ENCODE peak calls at places on chromosomes 1 and 21, in nine cellular contexts. D, T, E, J, C, Q, V, H and M are unnamed samples.

GRCh38 chr1:166716620-166717019 is 122.7 kb upstream of the POGK start:
- DNase-seq in J (no peak), V (no peak), C (no peak), T (no peak), D (no peak), H (no peak), E (no peak), Q (no peak), M (no peak)

GRCh38 chr1:74205236-74205635 is 7.2 kb downstream of the FPGT start:
- DNase-seq in J (peak), T (no peak), V (no peak), E (no peak), Q (no peak), D (no peak), C (no peak), H (no peak), M (no peak)

GRCh38 chr21:32949701-32950100 is 76.0 kb upstream of the OLIG2 start:
- DNase-seq in E (no peak), V (no peak), D (no peak), H (no peak), J (no peak), T (no peak), C (no peak), Q (no peak), M (no peak)

GRCh38 chr1:37595440-37596181 is at the start of gene GNL2:
- DNase-seq in Q (peak), H (peak), D (peak), C (peak), V (peak), E (peak), T (peak), J (peak), M (peak)

GRCh38 chr1:53544731-53545515 is 85.7 kb downstream of the DMRTB1 start:
- DNase-seq in Q (peak), J (no peak), H (no peak), T (no peak), C (peak), V (peak), E (no peak), D (no peak), M (no peak)

GRCh38 chr1:23196627-23197328 is 20.5 kb downstream of the HTR1D start:
- DNase-seq in Q (no peak), C (no peak), V (no peak), T (no peak), E (peak), H (peak), J (peak), D (peak), M (peak)

GRCh38 chr1:111878649-111879048 is 110.8 kb downstream of the KCND3 start:
- DNase-seq in E (no peak), J (no peak), H (no peak), D (no peak), V (no peak), Q (no peak), T (no peak), C (no peak), M (peak)

GRCh38 chr1:57468661-57469523 is 45.0 kb upstream of the DAB1 start:
- DNase-seq in E (no peak), D (no peak), C (no peak), T (no peak), V (no peak), H (no peak), Q (no peak), J (peak), M (no peak)

GRCh38 chr21:35203093-35204021 is 154.3 kb upstream of the RUNX1 start:
- DNase-seq in E (no peak), H (no peak), Q (no peak), C (no peak), T (no peak), V (peak), J (no peak), D (no peak), M (no peak)

GRCh38 chr1:67058761-67059160 is 4.8 kb upstream of the SLC35D1 start:
- DNase-seq in V (no peak), E (no peak), D (no peak), T (no peak), C (no peak), Q (no peak), J (no peak), H (no peak), M (no peak)

GRCh38 chr1:165610866-165611265 is 20.2 kb upstream of the MGST3 start:
- DNase-seq in T (no peak), H (no peak), Q (no peak), D (no peak), C (no peak), J (no peak), V (no peak), E (no peak), M (no peak)

DNA sequence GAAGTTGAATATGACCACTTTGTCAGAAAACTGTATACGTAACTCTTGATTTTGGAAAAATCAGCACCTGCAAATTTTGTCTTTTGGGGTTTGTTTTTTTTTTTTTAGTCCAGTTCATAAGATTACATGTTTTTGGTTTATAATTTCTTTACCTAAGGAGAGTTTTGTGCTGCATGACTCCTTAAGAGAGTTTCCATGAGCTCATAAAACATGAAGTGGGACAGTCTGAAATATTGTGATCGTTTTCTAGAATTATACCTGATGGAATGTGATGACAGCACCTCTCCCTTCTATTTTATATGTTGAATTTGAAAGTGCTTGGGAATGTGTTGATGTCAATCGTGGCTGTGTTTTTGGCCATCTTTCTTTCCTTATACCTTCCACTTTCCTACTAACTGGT is 158.5 kb downstream of the NFIA start:
- DNase-seq in H (no peak), V (no peak), E (no peak), Q (no peak), D (no peak), J (no peak), T (no peak), C (no peak), M (no peak)
- H3K4me3 ChIP-seq in H (no peak), V (peak), E (peak), Q (no peak), D (no peak), J (no peak), T (no peak), C (no peak), M (no peak)

GRCh38 chr1:25699501-25700089 is 83.0 kb downstream of the MAN1C1 start:
- DNase-seq in E (no peak), Q (no peak), C (no peak), T (no peak), H (no peak), J (no peak), V (peak), D (no peak), M (no peak)
- H3K4me3 ChIP-seq in E (no peak), Q (no peak), C (no peak), T (no peak), H (no peak), J (no peak), V (no peak), D (no peak), M (no peak)

DNA sequence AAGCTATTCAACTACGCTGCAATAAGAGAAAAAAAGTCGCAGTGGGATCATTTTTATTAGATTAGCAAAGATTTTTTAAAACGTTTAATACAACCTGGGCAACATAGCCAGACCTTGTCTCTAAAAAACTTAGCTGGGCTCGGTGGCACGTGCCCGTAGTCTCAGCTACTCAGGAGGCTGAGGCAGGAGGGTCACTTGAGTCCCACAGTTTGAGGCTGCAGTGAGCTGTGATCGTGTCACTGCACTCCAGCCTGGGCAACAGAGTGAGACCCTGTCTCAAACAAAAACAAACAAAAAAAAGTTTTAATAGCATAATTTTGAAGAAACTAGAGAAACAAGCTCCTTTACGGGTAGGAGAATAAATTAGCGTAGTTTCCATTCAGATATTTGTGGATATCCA is 1.0 kb upstream of the PRDM15 start:
- DNase-seq in E (no peak), H (no peak), Q (no peak), D (no peak), V (no peak), C (no peak), T (no peak), J (no peak), M (no peak)
- H3K4me3 ChIP-seq in E (peak), H (no peak), Q (no peak), D (no peak), V (peak), C (peak), T (no peak), J (no peak), M (peak)

DNA sequence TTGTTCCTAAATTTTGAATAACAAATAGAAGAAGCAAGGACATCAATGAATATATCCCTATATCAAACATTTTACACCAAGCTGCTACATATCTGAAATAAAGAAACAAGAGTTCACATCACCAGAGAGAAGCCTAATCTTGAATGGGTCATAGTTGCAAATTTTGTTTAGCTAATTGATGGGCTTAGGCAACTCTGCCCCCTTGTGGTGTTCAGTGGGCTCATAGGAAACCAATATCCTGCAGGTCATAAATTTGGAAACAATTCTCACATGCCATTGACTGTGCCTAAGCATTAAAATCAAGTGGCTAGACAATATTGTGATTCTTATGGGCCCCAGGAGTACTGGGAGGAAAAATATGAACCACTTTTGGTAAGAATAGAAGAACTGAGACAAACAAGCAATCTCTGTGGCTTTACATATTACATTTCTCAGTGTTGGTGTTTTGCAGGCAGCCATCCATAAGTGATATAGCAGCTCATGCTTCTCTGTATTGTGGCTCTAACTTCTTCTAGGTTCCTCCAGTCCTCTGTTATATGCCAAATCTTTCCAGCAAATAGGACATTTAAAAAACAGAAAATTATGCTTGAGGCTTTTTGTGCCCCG is 1262.8 kb upstream of the PRMT6 start:
- DNase-seq in V (no peak), Q (no peak), T (no peak), H (peak), D (no peak), E (no peak), J (no peak), C (no peak), M (peak)
- H3K4me3 ChIP-seq in V (no peak), Q (no peak), T (no peak), H (no peak), D (no peak), E (no peak), J (no peak), C (no peak), M (no peak)

DNA sequence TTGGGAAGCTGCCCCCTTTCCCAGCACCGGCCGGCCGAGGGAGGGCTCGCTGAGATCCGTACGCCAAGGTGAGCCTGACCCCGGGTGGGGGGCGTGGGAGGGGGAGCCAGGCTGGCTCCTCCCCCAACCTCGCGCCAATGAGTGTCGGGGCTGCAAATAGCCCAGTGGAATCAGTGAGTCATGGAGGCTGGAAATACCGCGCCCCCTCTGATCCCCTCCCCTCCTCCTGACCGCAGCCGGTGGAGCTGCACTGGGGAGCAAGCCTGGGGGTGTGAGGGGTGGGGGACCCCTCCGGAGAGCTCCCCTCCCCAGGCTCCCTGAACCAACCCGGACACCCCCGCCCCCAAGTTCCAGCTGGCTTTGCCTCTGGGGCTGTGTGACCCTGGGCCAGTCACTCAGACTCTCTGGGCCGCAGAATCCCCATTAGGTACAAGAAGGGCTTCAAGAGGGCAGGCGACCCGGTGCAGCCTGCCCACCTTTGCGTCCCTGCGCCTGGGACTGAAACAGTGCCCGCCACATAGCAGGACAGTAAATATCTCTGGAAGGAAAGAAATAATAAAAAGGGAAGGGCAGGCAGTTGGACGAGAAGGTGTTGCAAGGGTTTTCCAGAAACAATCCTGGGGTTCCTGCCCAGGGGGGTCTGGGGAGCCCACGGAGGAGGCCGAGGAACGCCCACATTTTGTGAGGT is 4.5 kb downstream of the HSPB7 start:
- DNase-seq in E (peak), J (no peak), D (peak), V (peak), T (peak), H (peak), C (no peak), Q (peak), M (peak)
- H3K4me3 ChIP-seq in E (peak), J (peak), D (peak), V (peak), T (peak), H (peak), C (peak), Q (no peak), M (no peak)

DNA sequence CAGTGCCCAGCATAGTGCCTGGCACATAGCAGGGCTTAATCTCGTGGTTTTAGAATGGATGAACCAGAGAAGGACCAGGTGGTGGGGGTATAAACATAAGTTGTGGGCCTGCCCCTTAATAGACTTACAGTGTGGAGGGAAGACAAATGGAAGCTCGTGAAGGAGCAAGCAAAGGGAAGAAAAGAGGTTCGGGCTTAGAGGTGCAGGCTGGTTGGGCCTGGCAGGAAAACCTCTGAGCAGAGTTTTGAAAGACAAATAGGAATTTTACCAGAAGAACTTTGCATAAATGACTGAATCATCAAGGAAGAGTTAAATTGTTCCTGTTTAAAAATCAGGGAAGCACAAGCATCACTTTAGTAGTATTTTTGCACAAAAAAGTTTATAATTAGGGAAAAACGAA is 4.5 kb downstream of the RHOU start:
- DNase-seq in T (no peak), E (no peak), V (no peak), H (no peak), J (no peak), C (no peak), D (no peak), Q (no peak), M (no peak)
- H3K4me3 ChIP-seq in T (no peak), E (peak), V (no peak), H (no peak), J (no peak), C (no peak), D (no peak), Q (no peak), M (no peak)

DNA sequence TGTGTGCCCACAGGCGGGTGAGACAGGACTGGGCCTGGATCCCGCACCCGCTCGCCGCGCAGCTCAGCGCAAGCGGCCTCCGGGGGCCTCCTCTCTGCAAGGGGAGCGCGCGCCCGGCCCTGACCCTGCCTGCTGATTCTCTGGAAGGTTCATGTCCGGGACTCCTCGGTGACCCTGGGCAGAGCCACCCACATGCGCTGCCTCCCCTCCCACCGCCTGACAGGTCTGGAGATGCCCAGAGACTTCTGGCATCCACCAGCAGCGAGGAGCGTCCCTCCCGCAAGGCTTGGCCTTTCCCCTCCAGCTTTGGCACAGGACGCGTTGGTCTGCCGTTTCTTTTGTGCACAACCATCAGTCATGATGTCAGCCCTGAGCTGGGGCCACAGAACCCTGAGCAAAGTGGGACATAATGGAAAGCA is 42.0 kb upstream of the COL6A2 start:
- DNase-seq in Q (peak), D (peak), V (no peak), T (no peak), J (no peak), H (no peak), C (peak), E (no peak), M (no peak)
- H3K4me3 ChIP-seq in Q (no peak), D (no peak), V (no peak), T (no peak), J (no peak), H (no peak), C (no peak), E (peak), M (no peak)

GRCh38 chr1:101136739-101137138 is 100.1 kb upstream of the S1PR1 start:
- DNase-seq in T (peak), V (no peak), E (no peak), C (no peak), D (no peak), J (no peak), H (no peak), Q (no peak), M (no peak)
- H3K4me3 ChIP-seq in T (no peak), V (no peak), E (no peak), C (no peak), D (no peak), J (no peak), H (no peak), Q (no peak), M (no peak)